ENCODE peak calls at places on chromosome 4, in seven cellular contexts. N is midbrain, F is NAMALWA, K is dorsolateral prefrontal cortex, R is uterus, D is ELF-1, S is NCI-H2081 treated with DMSO at 0.1 percent for 48 hours. W is an unnamed sample.
A peak's percentile ranks its signal among the peaks of the same experiment; 100 is the strongest.

GRCh38 chr4:14646831-14647230 is 355.4 kb upstream of the CPEB2 start:
- DNase-seq in N (no peak), F (no peak), K (no peak), R (no peak), D (no peak), S (no peak), W (no peak)

GRCh38 chr4:167897116-167897515 is 195.2 kb upstream of the ANXA10 start:
- DNase-seq in N (no peak), F (no peak), K (no peak), R (no peak), D (peak; percentile 92), S (no peak), W (no peak)

GRCh38 chr4:22483551-22483981 is 32.3 kb downstream of the ADGRA3 start:
- DNase-seq in N (no peak), F (no peak), K (no peak), R (no peak), D (no peak), S (no peak), W (no peak)

GRCh38 chr4:1053080-1053661 is 41.7 kb downstream of the FGFRL1 start:
- DNase-seq in N (no peak), F (no peak), K (no peak), R (no peak), D (no peak), S (no peak), W (no peak)

GRCh38 chr4:179536694-179537093 is 2094.5 kb upstream of the AGA start:
- DNase-seq in N (no peak), F (no peak), K (no peak), R (no peak), D (peak; percentile 4), S (no peak), W (no peak)

GRCh38 chr4:4427478-4427870 is 40.6 kb downstream of the NSG1 start:
- DNase-seq in N (no peak), F (no peak), K (no peak), R (no peak), D (no peak), S (no peak), W (no peak)

GRCh38 chr4:4820264-4820663 is 39.2 kb upstream of the MSX1 start:
- DNase-seq in N (peak; percentile 84), F (no peak), K (peak; percentile 84), R (no peak), D (peak; percentile 44), S (no peak), W (peak; percentile 68)

GRCh38 chr4:40878548-40879055 is 128.8 kb downstream of the NSUN7 start:
- DNase-seq in N (no peak), F (no peak), K (no peak), R (no peak), D (no peak), S (no peak), W (no peak)

GRCh38 chr4:139975830-139976272 is 178.1 kb downstream of the MAML3 start:
- DNase-seq in N (peak; percentile 47), F (peak; percentile 27), K (no peak), R (no peak), D (no peak), S (no peak), W (no peak)

GRCh38 chr4:151804821-151805220 is 44.0 kb upstream of the GATB start:
- DNase-seq in N (no peak), F (no peak), K (no peak), R (no peak), D (no peak), S (no peak), W (no peak)

GRCh38 chr4:65521666-65522065 is 148.6 kb downstream of the EPHA5 start:
- DNase-seq in N (no peak), F (no peak), K (no peak), R (no peak), D (no peak), S (no peak), W (no peak)

GRCh38 chr4:51884055-51884454 is 41.1 kb downstream of the DCUN1D4 start:
- DNase-seq in N (no peak), F (no peak), K (no peak), R (no peak), D (no peak), S (no peak), W (no peak)

GRCh38 chr4:14653338-14653737 is 348.9 kb upstream of the CPEB2 start:
- DNase-seq in N (no peak), F (no peak), K (no peak), R (no peak), D (no peak), S (no peak), W (no peak)

GRCh38 chr4:52911684-52912294 is 49.7 kb downstream of the RASL11B start:
- DNase-seq in N (peak; percentile 39), F (peak; percentile 82), K (peak; percentile 65), R (peak; percentile 53), D (peak; percentile 84), S (no peak), W (peak; percentile 12)

GRCh38 chr4:152172146-152172545 is 363.7 kb downstream of the FBXW7 start:
- DNase-seq in N (no peak), F (no peak), K (no peak), R (no peak), D (no peak), S (no peak), W (no peak)

GRCh38 chr4:69617083-69617694 is 22.3 kb downstream of the UGT2A2 start:
- DNase-seq in N (peak; percentile 32), F (peak; percentile 64), K (no peak), R (no peak), D (no peak), S (no peak), W (no peak)

GRCh38 chr4:44256414-44256813 is 192.2 kb downstream of the KCTD8 start:
- DNase-seq in N (peak; percentile 41), F (no peak), K (no peak), R (no peak), D (peak; percentile 12), S (no peak), W (no peak)

GRCh38 chr4:120770897-120771296 is 151.6 kb downstream of the PRDM5 start:
- DNase-seq in N (no peak), F (no peak), K (no peak), R (no peak), D (no peak), S (no peak), W (no peak)

GRCh38 chr4:102612824-102613366 is 111.7 kb downstream of the NFKB1 start:
- DNase-seq in N (no peak), F (no peak), K (no peak), R (no peak), D (no peak), S (no peak), W (no peak)

GRCh38 chr4:73929285-73929684 is 52.5 kb downstream of the PF4 start:
- DNase-seq in N (no peak), F (no peak), K (no peak), R (no peak), D (no peak), S (no peak), W (no peak)

GRCh38 chr4:7310441-7310840 is 118.1 kb downstream of the SORCS2 start:
- DNase-seq in N (no peak), F (no peak), K (no peak), R (no peak), D (no peak), S (no peak), W (no peak)

GRCh38 chr4:40827774-40828173 is 78.0 kb downstream of the NSUN7 start:
- DNase-seq in N (no peak), F (no peak), K (no peak), R (no peak), D (no peak), S (no peak), W (no peak)

GRCh38 chr4:65508169-65508568 is 162.1 kb downstream of the EPHA5 start:
- DNase-seq in N (no peak), F (no peak), K (no peak), R (no peak), D (no peak), S (no peak), W (no peak)

GRCh38 chr4:144582105-144582850 is 63.7 kb upstream of the HHIP start:
- DNase-seq in N (no peak), F (no peak), K (no peak), R (no peak), D (no peak), S (no peak), W (no peak)

GRCh38 chr4:118948545-118949144 is 60.0 kb downstream of the SYNPO2 start:
- DNase-seq in N (no peak), F (no peak), K (no peak), R (no peak), D (no peak), S (no peak), W (no peak)

GRCh38 chr4:94306713-94307112 is 35.9 kb downstream of the HPGDS start:
- DNase-seq in N (no peak), F (no peak), K (no peak), R (no peak), D (no peak), S (no peak), W (no peak)

GRCh38 chr4:111937368-111937767 is 207.9 kb upstream of the FAM241A start:
- DNase-seq in N (peak; percentile 2), F (peak; percentile 71), K (no peak), R (no peak), D (no peak), S (peak; percentile 8), W (no peak)

GRCh38 chr4:155473420-155474095 is 96.8 kb upstream of the MAP9 start:
- DNase-seq in N (no peak), F (no peak), K (no peak), R (no peak), D (no peak), S (no peak), W (no peak)

GRCh38 chr4:95124906-95125504 is 367.2 kb downstream of the BMPR1B start:
- DNase-seq in N (peak; percentile 40), F (peak; percentile 31), K (no peak), R (peak; percentile 12), D (peak; percentile 10), S (no peak), W (peak; percentile 21)

GRCh38 chr4:84167579-84167978 is 331.5 kb downstream of the NKX6-1 start:
- DNase-seq in N (no peak), F (peak; percentile 11), K (no peak), R (no peak), D (peak; percentile 53), S (no peak), W (no peak)

GRCh38 chr4:188975271-188975670 is 836.0 kb downstream of the TRIML1 start:
- DNase-seq in N (no peak), F (no peak), K (no peak), R (no peak), D (peak; percentile 24), S (no peak), W (no peak)

GRCh38 chr4:45442466-45442865 is 681.4 kb downstream of the GABRG1 start:
- DNase-seq in N (peak; percentile 9), F (peak; percentile 40), K (no peak), R (no peak), D (peak; percentile 2), S (no peak), W (no peak)

GRCh38 chr4:184267673-184268573 is 50.2 kb upstream of the ENPP6 start:
- DNase-seq in N (no peak), F (peak; percentile 94), K (no peak), R (no peak), D (no peak), S (no peak), W (peak; percentile 33)

GRCh38 chr4:83022724-83023427 is 12.1 kb upstream of the COPS4 start:
- DNase-seq in N (no peak), F (no peak), K (no peak), R (no peak), D (no peak), S (no peak), W (no peak)

W was measured in occipital lobe.